ENCODE peak calls at places on chromosomes 16 and 17, in four cellular contexts. T, A, Z and Y are unnamed samples.

GRCh38 chr17:17088104-17088485 is 45.8 kb downstream of the MPRIP start:
- DNase-seq in A (no peak), T (no peak), Z (peak; percentile 51), Y (no peak)

GRCh38 chr16:51445250-51445649 is 294.2 kb upstream of the SALL1 start:
- DNase-seq in A (no peak), Z (no peak), T (no peak), Y (no peak)

GRCh38 chr17:42895185-42895555 is 5.4 kb upstream of the G6PC1 start:
- DNase-seq in T (peak; percentile 78), Z (no peak), A (peak; percentile 69), Y (peak; percentile 55)

GRCh38 chr16:88810166-88810867 is 1.4 kb downstream of the APRT start:
- DNase-seq in A (no peak), T (no peak), Z (no peak), Y (no peak)

GRCh38 chr17:9343513-9343912 is 232.1 kb downstream of the STX8 start:
- DNase-seq in Z (no peak), A (no peak), T (no peak), Y (peak; percentile 47)

GRCh38 chr17:55770220-55770870 is 19.5 kb downstream of the PCTP start:
- DNase-seq in A (peak; percentile 45), T (peak; percentile 64), Z (no peak), Y (peak; percentile 60)

GRCh38 chr17:42067371-42068180 is 17.2 kb upstream of the C17orf113 start:
- DNase-seq in A (peak; percentile 9), T (peak; percentile 68), Z (peak; percentile 73), Y (peak; percentile 64)

GRCh38 chr16:10387378-10387681 is 1.5 kb downstream of the ATF7IP2 start:
- DNase-seq in A (no peak), T (no peak), Z (no peak), Y (no peak)

GRCh38 chr16:16155234-16155633 is 68.1 kb downstream of the ABCC6 start:
- DNase-seq in T (no peak), Z (no peak), A (no peak), Y (no peak)

GRCh38 chr16:89811321-89811720 is 5.1 kb downstream of the FANCA start:
- DNase-seq in T (no peak), A (no peak), Z (no peak), Y (no peak)

GRCh38 chr17:30550512-30551273 is 73.5 kb downstream of the GOSR1 start:
- DNase-seq in Z (no peak), A (no peak), T (no peak), Y (no peak)

GRCh38 chr17:82866521-82867214 is 26.8 kb upstream of the ZNF750 start:
- DNase-seq in T (no peak), A (peak; percentile 53), Z (no peak), Y (peak; percentile 58)

GRCh38 chr17:67212716-67213417 is 32.1 kb downstream of the HELZ start:
- DNase-seq in A (peak; percentile 31), Z (no peak), T (no peak), Y (no peak)

GRCh38 chr16:46620265-46621005 is 744 bp downstream of the SHCBP1 start:
- DNase-seq in T (peak; percentile 7), Z (no peak), A (no peak), Y (no peak)

GRCh38 chr17:20268700-20269475 is 198.5 kb downstream of the LGALS9B start:
- DNase-seq in A (no peak), Z (no peak), T (no peak), Y (no peak)

GRCh38 chr17:70896843-70897242 is 727.5 kb downstream of the KCNJ2 start:
- DNase-seq in Z (no peak), T (no peak), A (no peak), Y (no peak)

GRCh38 chr16:17295948-17296347 is 174.8 kb downstream of the XYLT1 start:
- DNase-seq in T (no peak), Z (no peak), A (no peak), Y (no peak)

GRCh38 chr17:57697197-57697596 is 47.9 kb downstream of the CCDC182 start:
- DNase-seq in Z (no peak), A (no peak), T (no peak), Y (no peak)

GRCh38 chr17:45574376-45574775 is 83.9 kb upstream of the PLEKHM1 start:
- DNase-seq in T (peak; percentile 10), Z (no peak), A (no peak), Y (peak; percentile 4)

GRCh38 chr17:67800495-67800928 is 24.8 kb upstream of the BPTF start:
- DNase-seq in T (peak; percentile 86), A (peak; percentile 53), Z (peak; percentile 81), Y (peak; percentile 82)

GRCh38 chr17:7862692-7863437 is 5.1 kb downstream of the CYB5D1 start:
- DNase-seq in Z (no peak), T (peak; percentile 66), A (no peak), Y (peak; percentile 75)

GRCh38 chr17:81858967-81859905 is 1.1 kb downstream of the P4HB start:
- DNase-seq in T (no peak), A (no peak), Z (no peak), Y (no peak)

GRCh38 chr16:57620316-57621231 is 7.9 kb upstream of the ADGRG1 start:
- DNase-seq in Z (peak; percentile 49), T (no peak), A (no peak), Y (peak; percentile 63)

GRCh38 chr16:75687361-75687760 is 10.6 kb upstream of the CPHXL2 start:
- DNase-seq in A (no peak), T (no peak), Z (no peak), Y (no peak)

GRCh38 chr17:35496470-35497290 is 40.8 kb downstream of the SLFN12L start:
- DNase-seq in Z (no peak), A (no peak), T (no peak), Y (no peak)

GRCh38 chr16:54542805-54543504 is 256.4 kb upstream of the IRX3 start:
- DNase-seq in Z (no peak), A (no peak), T (no peak), Y (no peak)

GRCh38 chr16:85888405-85889331 is 10.3 kb upstream of the IRF8 start:
- DNase-seq in A (no peak), Z (no peak), T (peak; percentile 67), Y (no peak)

GRCh38 chr17:58318627-58319180 is 9.9 kb downstream of the TSPOAP1 start:
- DNase-seq in T (no peak), Z (peak; percentile 15), A (no peak), Y (no peak)

DNA sequence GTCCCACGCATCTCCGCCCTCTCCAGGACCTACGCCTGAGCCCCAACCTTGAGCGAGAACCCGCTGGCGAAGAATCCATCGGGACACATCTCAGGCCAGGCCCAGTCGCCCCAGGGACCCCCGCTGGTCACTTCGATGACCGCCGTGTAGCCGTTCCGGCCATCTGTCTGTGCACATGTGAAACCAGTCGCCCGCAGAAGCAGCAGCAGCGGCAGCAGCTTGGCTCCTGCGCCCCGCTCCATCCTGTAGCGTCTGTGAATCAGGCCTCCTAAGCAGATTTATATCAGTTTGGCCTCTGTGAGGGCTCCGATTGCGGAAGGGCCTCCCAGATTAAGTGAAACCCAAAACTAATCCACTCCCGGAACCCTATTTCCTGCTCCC is at the start of gene VMO1:
- DNase-seq in Z (peak; percentile 71), T (no peak), A (no peak), Y (no peak)
- H3K4me3 ChIP-seq in Z (peak within 1 kb of the TSS; percentile 44), T (no peak within 1 kb of the TSS), A (no peak within 1 kb of the TSS), Y (no peak within 1 kb of the TSS)

GRCh38 chr17:6639651-6640535 is 618 bp downstream of the KIAA0753 start:
- DNase-seq in Z (peak; percentile 73), A (no peak), T (peak; percentile 43), Y (peak; percentile 75)

GRCh38 chr17:6643460-6644125 is 2.7 kb downstream of the TXNDC17 start:
- DNase-seq in T (no peak), A (peak; percentile 80), Z (no peak), Y (no peak)

GRCh38 chr17:6640536-6641373 is at the start of the genes KIAA0753 and TXNDC17:
- DNase-seq in A (peak; percentile 62), T (peak; percentile 94), Z (peak; percentile 96), Y (peak; percentile 93)

GRCh38 chr17:6641374-6641818 is 536 bp downstream of the TXNDC17 start:
- DNase-seq in T (no peak), A (no peak), Z (no peak), Y (peak; percentile 50)

GRCh38 chr17:6642592-6642991 is 1.7 kb downstream of the TXNDC17 start:
- DNase-seq in T (no peak), Z (no peak), A (no peak), Y (no peak)
- H3K4me3 ChIP-seq in T (no peak overlapping the region), Z (no peak overlapping the region), A (no peak overlapping the region), Y (no peak overlapping the region)

GRCh38 chr16:67517661-67518423 is 10.8 kb upstream of the RIPOR1 start:
- DNase-seq in A (no peak), T (no peak), Z (no peak), Y (no peak)
- H3K4me3 ChIP-seq in A (no peak overlapping the region), T (no peak overlapping the region), Z (no peak overlapping the region), Y (no peak overlapping the region)

DNA sequence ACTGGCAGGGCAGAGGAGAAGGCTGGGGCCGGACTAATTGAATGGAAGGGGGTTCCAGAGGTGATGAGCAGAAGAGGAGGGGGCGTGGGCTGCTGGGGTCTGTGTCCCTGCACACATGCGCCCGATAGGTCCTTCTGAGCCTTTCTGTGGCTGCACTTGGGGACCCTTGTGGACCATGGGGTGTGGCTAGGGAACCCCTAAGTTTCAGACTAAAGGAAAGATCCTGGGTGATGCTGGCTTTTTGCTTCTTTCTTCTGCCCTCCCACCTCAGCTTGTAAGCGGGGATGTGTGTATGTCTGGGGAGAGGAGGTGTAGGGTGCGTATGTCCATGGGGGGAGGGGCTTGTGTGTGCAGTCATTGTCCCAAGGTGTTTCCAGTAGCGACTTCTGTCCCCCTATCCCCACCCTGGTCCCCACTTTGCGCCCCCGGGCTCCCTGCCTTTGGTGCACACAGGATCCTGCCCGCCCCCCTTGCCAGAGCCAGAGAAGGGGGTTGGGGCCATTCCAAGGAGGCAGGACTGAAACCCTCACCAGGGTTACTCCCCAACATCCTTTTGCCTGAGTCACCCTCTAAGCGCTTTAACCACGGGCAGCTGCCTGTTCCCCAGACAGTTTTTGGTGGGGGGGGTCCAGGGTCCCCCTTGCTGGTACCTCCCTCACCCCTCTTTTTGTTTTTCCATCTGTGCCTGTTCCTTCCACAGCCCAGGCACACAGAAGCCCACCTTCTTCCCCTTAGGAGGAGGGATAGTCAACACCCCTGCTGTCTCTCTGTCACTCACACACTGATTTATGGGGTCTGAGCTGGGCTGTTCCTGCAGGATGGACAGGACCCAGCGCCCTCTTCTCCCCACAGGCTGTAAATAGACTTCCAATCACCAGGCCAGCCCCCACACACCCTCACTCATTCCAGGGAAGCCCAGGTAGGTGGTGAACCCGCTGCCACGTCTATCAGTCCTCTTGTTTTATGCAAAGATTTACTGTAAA is 83.2 kb downstream of the ARHGAP23 start:
- DNase-seq in T (no peak), A (no peak), Z (no peak), Y (no peak)
- H3K4me3 ChIP-seq in T (no peak overlapping the region), A (no peak overlapping the region), Z (peak overlapping the region; percentile 36), Y (no peak overlapping the region)

GRCh38 chr16:80938035-80938927 is 68.4 kb downstream of the CMC2 start:
- DNase-seq in T (peak; percentile 50), Z (no peak), A (peak; percentile 99), Y (peak; percentile 73)
- H3K4me3 ChIP-seq in T (no peak overlapping the region), Z (no peak overlapping the region), A (peak overlapping the region; percentile 26), Y (no peak overlapping the region)

DNA sequence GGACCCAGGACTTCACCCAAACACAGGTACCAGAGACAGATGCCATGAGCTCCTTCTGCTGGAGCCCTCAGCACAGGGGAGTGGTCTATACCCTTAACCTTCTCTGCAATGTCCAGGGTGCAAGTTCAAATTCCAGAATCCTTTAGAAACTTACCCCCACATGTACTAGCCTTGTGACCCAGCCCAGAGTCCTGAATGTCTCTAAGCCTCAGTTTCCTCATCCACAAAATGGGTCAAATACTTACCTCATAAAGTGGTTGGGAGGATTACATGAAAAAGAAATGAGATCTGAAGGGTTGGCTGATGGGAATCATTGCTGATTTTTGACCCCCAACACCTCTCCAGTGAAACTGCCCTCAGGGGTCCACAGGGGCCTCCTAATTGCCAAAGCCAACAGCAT is 21.7 kb downstream of the COTL1 start:
- DNase-seq in T (no peak), A (no peak), Z (no peak), Y (no peak)
- H3K4me3 ChIP-seq in T (no peak overlapping the region), A (no peak overlapping the region), Z (no peak overlapping the region), Y (no peak overlapping the region)